ENCODE peak calls at places on chromosomes 13 and 19, in six cellular contexts. Q is neural crest cell; E is left ventricle myocardium inferior; F is stimulated activated CD4-positive, alpha-beta T cell treated with anti-CD3 and anti-CD28 coated beads, Interleukin-1b, Interleukin-23, amount 100 ng/mL, for 1 hour; R is lower leg skin; B is activated CD4-positive, alpha-beta T cell treated with anti-CD3 and anti-CD28 coated beads, Interleukin-2, amount 50 U/mL, for 48 hours. Y is an unnamed sample.

GRCh38 chr13:51759240-51759639 is 44.7 kb downstream of the DHRS12 start:
- DNase-seq in Q (no peak), E (no peak), B (no peak), F (no peak), R (no peak), Y (no peak)

GRCh38 chr19:42475366-42475765 is 32.6 kb upstream of the CXCL17 start:
- DNase-seq in E (no peak), F (no peak), Q (no peak), B (no peak), R (no peak), Y (no peak)

GRCh38 chr19:1950640-1951039 is 9.7 kb downstream of the CSNK1G2 start:
- DNase-seq in E (no peak), Q (no peak), F (no peak), R (no peak), B (no peak), Y (no peak)

GRCh38 chr19:4449022-4449825 is 8.4 kb downstream of the UBXN6 start:
- DNase-seq in F (no peak), B (no peak), R (peak; percentile 92), Q (no peak), E (peak; percentile 85), Y (no peak)

GRCh38 chr13:40776681-40777165 is 5.7 kb upstream of the MRPS31 start:
- DNase-seq in F (no peak), Q (no peak), R (no peak), B (peak; percentile 67), E (no peak), Y (no peak)

GRCh38 chr19:12749938-12750521 is 1.6 kb upstream of the BEST2 start:
- DNase-seq in Q (no peak), R (no peak), E (no peak), F (no peak), B (no peak), Y (no peak)

GRCh38 chr19:1417145-1417544 is 9.8 kb downstream of the DAZAP1 start:
- DNase-seq in E (no peak), B (no peak), Q (no peak), F (no peak), R (no peak), Y (no peak)

GRCh38 chr19:11237321-11237720 is 2.1 kb upstream of the ANGPTL8 start:
- DNase-seq in R (no peak), F (no peak), B (no peak), E (no peak), Q (no peak), Y (no peak)

GRCh38 chr19:11164879-11165406 is 9.4 kb upstream of the SPC24 start:
- DNase-seq in F (no peak), E (peak; percentile 89), Q (no peak), R (peak; percentile 96), B (no peak), Y (peak; percentile 96)

GRCh38 chr13:111629933-111630332 is 309.5 kb downstream of the TEX29 start:
- DNase-seq in F (no peak), Q (no peak), B (no peak), E (no peak), R (no peak), Y (no peak)

GRCh38 chr13:42177189-42177588 is 94.8 kb upstream of the AKAP11 start:
- DNase-seq in F (no peak), B (no peak), Q (no peak), E (no peak), R (no peak), Y (no peak)

GRCh38 chr19:55301459-55302331 is 17.9 kb downstream of the BRSK1 start:
- DNase-seq in F (peak; percentile 97), R (peak; percentile 97), B (peak; percentile 98), Q (peak; percentile 99), E (peak; percentile 87), Y (peak; percentile 88)

GRCh38 chr13:98370806-98371553 is 193.9 kb upstream of the RNF113B start:
- DNase-seq in E (peak; percentile 59), B (no peak), F (no peak), R (peak; percentile 74), Q (no peak), Y (peak; percentile 62)